ENCODE peak calls at places on chromosomes 2 and 18, in four cellular contexts. Z is mesenchymal stem cell, N is trophoblast cell, L is IMR-90. B is an unnamed sample.

GRCh38 chr2:32942728-32943485 is 3.8 kb upstream of the LTBP1 start:
- DNase-seq in Z (no peak), N (no peak), L (no peak), B (no peak)

GRCh38 chr2:103823847-103824246 is 1030.1 kb upstream of the POU3F3 start:
- DNase-seq in Z (no peak), N (no peak), L (no peak), B (no peak)

GRCh38 chr2:75055820-75056675 is 97.6 kb downstream of the POLE4 start:
- DNase-seq in Z (no peak), N (no peak), L (peak; percentile 38), B (no peak)

GRCh38 chr2:151638188-151638933 is 95.9 kb downstream of the NEB start:
- DNase-seq in Z (peak; percentile 13), N (no peak), L (no peak), B (no peak)

GRCh38 chr18:24270937-24271380 is 126.7 kb downstream of the OSBPL1A start:
- DNase-seq in Z (peak; percentile 47), N (no peak), L (peak; percentile 63), B (peak; percentile 32)

GRCh38 chr2:150142561-150142960 is 344.9 kb downstream of the RND3 start:
- DNase-seq in Z (peak; percentile 80), N (no peak), L (peak; percentile 92), B (no peak)

GRCh38 chr18:41121116-41121826 is 833.8 kb upstream of the PIK3C3 start:
- DNase-seq in Z (peak; percentile 34), N (no peak), L (peak; percentile 84), B (peak; percentile 5)

GRCh38 chr2:68835636-68836035 is 35.6 kb downstream of the BMP10 start:
- DNase-seq in Z (no peak), N (no peak), L (no peak), B (no peak)

GRCh38 chr2:125710561-125710960 is 945.4 kb upstream of the GYPC start:
- DNase-seq in Z (no peak), N (peak; percentile 9), L (no peak), B (no peak)

GRCh38 chr18:36274296-36274695 is 23.2 kb upstream of the FHOD3 start:
- DNase-seq in Z (no peak), N (no peak), L (no peak), B (no peak)

GRCh38 chr2:207334309-207334630 is 168.5 kb upstream of the KLF7 start:
- DNase-seq in Z (no peak), N (no peak), L (no peak), B (no peak)

GRCh38 chr2:236959876-236960275 is 125.8 kb upstream of the COPS8 start:
- DNase-seq in Z (no peak), N (no peak), L (no peak), B (no peak)

GRCh38 chr2:71965530-71965929 is 182.1 kb downstream of the CYP26B1 start:
- DNase-seq in Z (no peak), N (no peak), L (no peak), B (no peak)

GRCh38 chr2:230661072-230661957 is 51.3 kb upstream of the CAB39 start:
- DNase-seq in Z (no peak), N (no peak), L (no peak), B (no peak)

GRCh38 chr2:173631123-173631450 is 276.4 kb downstream of the CDCA7 start:
- DNase-seq in Z (peak; percentile 24), N (no peak), L (peak; percentile 34), B (no peak)

GRCh38 chr2:81242502-81242901 is 938.0 kb upstream of the LRRTM1 start:
- DNase-seq in Z (no peak), N (no peak), L (no peak), B (no peak)

GRCh38 chr2:144071461-144071860 is 448.5 kb downstream of the ZEB2 start:
- DNase-seq in Z (no peak), N (no peak), L (peak; percentile 81), B (no peak)
- H3K14ac ChIP-seq in Z (no peak overlapping the region), N (no peak overlapping the region), L (no peak overlapping the region), B (no peak overlapping the region)

DNA sequence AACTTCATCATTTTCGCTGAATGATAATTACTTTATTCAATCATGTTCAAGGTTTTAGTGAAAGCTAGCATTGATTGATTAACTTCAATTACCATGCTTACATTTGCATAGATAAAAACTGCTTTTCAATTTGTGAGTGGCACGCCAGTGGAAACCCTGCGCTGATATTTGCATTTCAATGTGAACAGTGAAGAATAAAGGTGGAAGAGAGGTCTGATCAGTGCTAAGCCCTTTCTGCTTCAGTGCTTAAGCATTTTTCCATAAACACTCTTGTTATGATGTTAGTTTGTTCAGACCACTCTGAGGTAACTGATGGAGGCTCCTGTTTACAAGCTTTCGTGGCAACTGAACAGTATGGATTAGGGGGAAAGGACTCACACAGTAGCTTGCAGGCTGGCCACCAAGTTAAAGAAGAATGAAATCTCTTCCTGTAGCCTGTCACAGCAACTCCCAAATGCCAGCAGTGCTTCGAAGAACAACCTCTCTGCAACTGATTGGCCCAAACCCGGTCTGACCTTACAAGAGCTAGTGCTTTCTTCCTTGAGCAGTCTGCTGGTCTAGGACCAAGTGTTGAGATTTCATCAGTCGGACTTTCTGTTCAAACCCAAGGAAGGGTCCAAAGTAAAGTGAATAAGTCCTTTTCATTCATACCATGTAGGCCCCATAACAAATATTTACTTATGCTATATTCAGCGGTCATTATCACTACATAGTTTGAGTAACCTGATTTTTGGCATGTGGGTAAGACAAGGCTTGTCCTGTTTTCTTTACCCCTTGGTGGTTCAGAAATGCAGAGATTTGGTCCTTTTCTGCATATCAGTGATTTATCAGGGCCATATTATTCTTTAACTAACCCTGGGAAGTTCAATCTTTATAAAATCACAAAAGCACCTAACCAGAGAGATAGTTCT is 157.1 kb downstream of the GPD2 start:
- DNase-seq in Z (no peak), N (no peak), L (no peak), B (no peak)
- H3K14ac ChIP-seq in Z (no peak overlapping the region), N (no peak overlapping the region), L (no peak overlapping the region), B (no peak overlapping the region)

GRCh38 chr2:99141110-99142108 is at the start of gene C2orf15:
- DNase-seq in Z (peak; percentile 88), N (peak; percentile 83), L (peak; percentile 74), B (peak; percentile 95)
- H3K14ac ChIP-seq in Z (no peak within 1 kb of the TSS), N (peak within 1 kb of the TSS; percentile 89), L (no peak within 1 kb of the TSS), B (no peak within 1 kb of the TSS)

GRCh38 chr2:234773129-234773528 is 178.7 kb upstream of the SH3BP4 start:
- DNase-seq in Z (no peak), N (no peak), L (no peak), B (no peak)
- H3K14ac ChIP-seq in Z (no peak overlapping the region), N (no peak overlapping the region), L (no peak overlapping the region), B (no peak overlapping the region)

GRCh38 chr2:232540441-232541041 is 1.0 kb downstream of the CHRNG start:
- DNase-seq in Z (no peak), N (no peak), L (no peak), B (no peak)

GRCh38 chr2:232537499-232537898 is 2.0 kb upstream of the CHRNG start:
- DNase-seq in Z (no peak), N (no peak), L (no peak), B (no peak)

GRCh38 chr2:232538671-232539070 is 821 bp upstream of the CHRNG start:
- DNase-seq in Z (no peak), N (no peak), L (no peak), B (no peak)

GRCh38 chr2:232541195-232541960 is 1.9 kb downstream of the CHRNG start:
- DNase-seq in Z (no peak), N (no peak), L (no peak), B (no peak)

DNA sequence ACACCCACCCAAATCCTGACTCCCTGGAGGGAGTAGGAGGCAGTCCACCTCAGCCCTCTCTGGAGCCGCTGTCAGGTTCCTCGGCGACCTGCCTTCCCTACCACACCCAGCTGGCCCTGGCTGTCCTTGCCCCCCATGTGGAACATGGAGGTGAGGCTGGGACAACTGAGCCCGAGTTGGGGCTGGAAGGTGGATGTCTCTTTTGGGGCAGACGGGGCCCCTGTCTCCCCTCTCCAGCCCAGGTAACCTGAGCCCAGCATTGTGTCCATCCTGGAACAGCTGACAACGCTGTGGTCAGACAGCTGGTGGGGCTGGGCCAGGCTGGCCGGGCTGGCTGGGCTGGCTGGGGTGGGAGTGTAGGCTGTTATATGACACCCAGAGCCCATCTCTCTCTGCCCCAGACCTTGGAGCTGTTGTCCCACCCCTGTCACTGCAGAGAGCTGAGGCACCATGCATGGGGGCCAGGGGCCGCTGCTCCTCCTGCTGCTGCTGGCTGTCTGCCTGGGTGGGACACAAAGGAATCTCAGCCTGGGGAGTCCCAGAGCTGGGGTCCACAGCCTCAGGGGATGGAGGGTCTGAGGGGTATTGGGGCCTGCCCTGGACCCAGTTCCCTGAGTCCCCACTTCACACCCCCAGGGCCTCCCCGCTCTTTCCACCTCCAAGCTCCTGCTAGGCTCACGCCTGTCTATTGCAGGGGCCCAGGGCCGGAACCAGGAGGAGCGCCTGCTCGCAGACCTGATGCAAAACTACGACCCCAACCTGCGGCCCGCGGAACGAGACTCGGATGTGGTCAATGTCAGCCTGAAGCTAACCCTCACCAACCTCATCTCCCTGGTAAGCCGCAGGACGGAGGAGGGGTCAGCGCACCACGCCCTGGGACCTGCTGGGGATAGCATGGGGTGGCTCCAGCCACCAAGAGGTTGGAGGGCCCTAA is at the start of gene CHRNG:
- DNase-seq in Z (no peak), N (no peak), L (no peak), B (no peak)
- H3K14ac ChIP-seq in Z (no peak within 1 kb of the TSS), N (no peak within 1 kb of the TSS), L (no peak within 1 kb of the TSS), B (peak within 1 kb of the TSS; percentile 73)

GRCh38 chr18:66727991-66728390 is 124.1 kb upstream of the CDH19 start:
- DNase-seq in Z (no peak), N (no peak), L (no peak), B (no peak)

GRCh38 chr18:66724664-66725356 is 120.9 kb upstream of the CDH19 start:
- DNase-seq in Z (no peak), N (no peak), L (no peak), B (no peak)

DNA sequence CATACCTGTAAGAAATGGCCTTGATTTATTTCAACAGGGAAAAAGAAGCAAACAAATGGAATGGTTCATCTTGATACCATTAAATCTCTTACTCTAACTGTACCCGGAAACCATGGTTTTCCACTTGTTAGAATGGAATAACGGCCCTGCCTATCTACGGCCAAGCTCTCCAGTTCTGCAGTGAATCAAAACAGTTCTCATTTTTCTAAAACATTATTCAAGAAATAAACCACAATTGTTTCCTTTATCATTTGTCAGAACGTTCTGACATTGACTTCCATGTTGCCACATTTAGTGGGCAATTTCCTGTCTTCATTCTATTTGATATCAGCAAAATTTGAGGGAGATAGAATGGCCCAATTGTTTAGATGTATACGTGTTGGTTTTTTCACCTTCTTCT is 118.8 kb upstream of the CDH19 start:
- DNase-seq in Z (no peak), N (no peak), L (no peak), B (no peak)
- H3K14ac ChIP-seq in Z (no peak overlapping the region), N (no peak overlapping the region), L (no peak overlapping the region), B (no peak overlapping the region)

GRCh38 chr2:39665811-39666488 is at the start of gene TMEM178A:
- DNase-seq in Z (peak; percentile 15), N (no peak), L (no peak), B (no peak)
- H3K14ac ChIP-seq in Z (no peak within 1 kb of the TSS), N (no peak within 1 kb of the TSS), L (no peak within 1 kb of the TSS), B (peak within 1 kb of the TSS; percentile 86)

GRCh38 chr2:157489981-157490380 is 46.1 kb upstream of the CYTIP start:
- DNase-seq in Z (no peak), N (no peak), L (no peak), B (no peak)
- H3K14ac ChIP-seq in Z (no peak overlapping the region), N (no peak overlapping the region), L (no peak overlapping the region), B (no peak overlapping the region)